ENCODE peak calls at places on chromosome 16, in five cellular contexts. G is endothelial cell of umbilical vein, O is prostate gland, W is sigmoid colon, X is GM12891. E is an unnamed sample.

GRCh38 chr16:72840591-72841381 is 207.1 kb downstream of the ZFHX3 start:
- DNase-seq in G (no peak), O (no peak), W (no peak), X (no peak), E (no peak)

GRCh38 chr16:75074920-75075687 is 41.5 kb downstream of the LDHD start:
- DNase-seq in G (peak; percentile 56), O (no peak), W (no peak), X (peak; percentile 59), E (peak; percentile 95)

GRCh38 chr16:9843424-9844013 is 338.7 kb downstream of the GRIN2A start:
- DNase-seq in G (no peak), O (no peak), W (no peak), X (no peak), E (no peak)

GRCh38 chr16:50747206-50747956 is 5.5 kb downstream of the CYLD start:
- DNase-seq in G (peak; percentile 33), O (no peak), W (no peak), X (no peak), E (no peak)

GRCh38 chr16:75529959-75530358 is 5.9 kb downstream of the CHST5 start:
- DNase-seq in G (no peak), O (no peak), W (no peak), X (no peak), E (no peak)

GRCh38 chr16:27618611-27619380 is 68.9 kb downstream of the KATNIP start:
- DNase-seq in G (no peak), O (no peak), W (no peak), X (no peak), E (no peak)

GRCh38 chr16:55662641-55663040 is 6.9 kb downstream of the SLC6A2 start:
- DNase-seq in G (no peak), O (no peak), W (no peak), X (no peak), E (no peak)

GRCh38 chr16:69917739-69918138 is 33.4 kb upstream of the CLEC18A start:
- DNase-seq in G (peak; percentile 74), O (no peak), W (peak; percentile 86), X (no peak), E (no peak)

GRCh38 chr16:83901101-83901500 is 2.2 kb downstream of the MLYCD start:
- DNase-seq in G (no peak), O (no peak), W (no peak), X (no peak), E (no peak)

GRCh38 chr16:58656872-58657271 is 27.2 kb upstream of the CNOT1 start:
- DNase-seq in G (no peak), O (no peak), W (no peak), X (no peak), E (no peak)

GRCh38 chr16:49473131-49473530 is 99.5 kb downstream of the C16orf78 start:
- DNase-seq in G (no peak), O (no peak), W (peak; percentile 12), X (no peak), E (no peak)

GRCh38 chr16:4521971-4522623 is 16.5 kb downstream of the CDIP1 start:
- DNase-seq in G (no peak), O (no peak), W (no peak), X (no peak), E (no peak)

GRCh38 chr16:4500283-4500682 is 24.1 kb downstream of the HMOX2 start:
- DNase-seq in G (peak; percentile 83), O (peak; percentile 35), W (no peak), X (no peak), E (no peak)

GRCh38 chr16:89623511-89624232 is 10.2 kb downstream of the DPEP1 start:
- DNase-seq in G (peak; percentile 82), O (no peak), W (no peak), X (no peak), E (no peak)

GRCh38 chr16:52547001-52547833 is at the start of gene TOX3:
- DNase-seq in G (no peak), O (no peak), W (no peak), X (peak; percentile 2), E (no peak)

GRCh38 chr16:68800257-68800875 is 43.0 kb upstream of the TANGO6 start:
- DNase-seq in G (peak; percentile 69), O (peak; percentile 83), W (peak; percentile 71), X (peak; percentile 55), E (peak; percentile 83)

GRCh38 chr16:11225677-11226549 is 30.1 kb downstream of the SOCS1 start:
- DNase-seq in G (no peak), O (no peak), W (no peak), X (no peak), E (no peak)
- TF ChIP-seq POLR2AphosphoS5 in G (no peak), O (no peak), W (no peak), X (no peak), E (no peak)

DNA sequence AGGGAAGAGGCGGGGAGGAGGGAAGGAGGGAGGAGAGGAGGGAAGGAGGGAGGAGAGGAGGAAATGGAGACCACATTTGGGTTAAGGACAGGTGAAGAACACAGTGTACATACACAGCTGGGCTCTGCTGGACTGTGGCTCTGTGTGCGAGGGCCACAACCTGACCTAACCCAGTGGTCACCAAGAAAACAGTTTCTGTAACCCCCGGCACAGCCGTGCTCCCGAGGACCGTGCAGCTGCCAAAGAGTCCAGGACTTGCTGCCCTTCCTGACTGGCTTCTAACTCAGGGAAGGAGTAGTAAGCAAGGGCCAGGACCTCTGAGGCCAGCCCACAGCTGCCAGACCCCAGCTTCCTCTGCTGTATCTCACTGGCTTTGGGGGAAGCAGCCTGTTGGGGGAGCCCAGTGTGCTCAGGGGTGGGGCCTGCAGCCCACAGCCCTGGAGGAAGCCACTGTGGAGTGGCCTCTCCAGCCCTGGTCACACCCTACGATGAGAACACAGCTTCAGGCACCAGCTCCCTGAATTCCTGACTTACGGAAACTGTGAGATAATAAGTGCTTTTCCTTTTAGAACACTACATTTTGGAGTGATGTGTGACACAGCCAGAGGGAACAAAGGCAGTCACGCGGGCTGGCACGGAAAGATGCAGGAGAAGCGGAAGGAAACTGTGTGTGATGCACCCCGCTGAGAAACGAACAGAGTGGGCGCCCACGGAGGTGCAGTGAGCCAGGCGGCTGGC is 32.3 kb downstream of the SLC7A5 start:
- DNase-seq in G (peak; percentile 82), O (no peak), W (no peak), X (no peak), E (no peak)
- TF ChIP-seq POLR2AphosphoS5 in G (peak; percentile 69), O (no peak), W (no peak), X (no peak), E (no peak)

DNA sequence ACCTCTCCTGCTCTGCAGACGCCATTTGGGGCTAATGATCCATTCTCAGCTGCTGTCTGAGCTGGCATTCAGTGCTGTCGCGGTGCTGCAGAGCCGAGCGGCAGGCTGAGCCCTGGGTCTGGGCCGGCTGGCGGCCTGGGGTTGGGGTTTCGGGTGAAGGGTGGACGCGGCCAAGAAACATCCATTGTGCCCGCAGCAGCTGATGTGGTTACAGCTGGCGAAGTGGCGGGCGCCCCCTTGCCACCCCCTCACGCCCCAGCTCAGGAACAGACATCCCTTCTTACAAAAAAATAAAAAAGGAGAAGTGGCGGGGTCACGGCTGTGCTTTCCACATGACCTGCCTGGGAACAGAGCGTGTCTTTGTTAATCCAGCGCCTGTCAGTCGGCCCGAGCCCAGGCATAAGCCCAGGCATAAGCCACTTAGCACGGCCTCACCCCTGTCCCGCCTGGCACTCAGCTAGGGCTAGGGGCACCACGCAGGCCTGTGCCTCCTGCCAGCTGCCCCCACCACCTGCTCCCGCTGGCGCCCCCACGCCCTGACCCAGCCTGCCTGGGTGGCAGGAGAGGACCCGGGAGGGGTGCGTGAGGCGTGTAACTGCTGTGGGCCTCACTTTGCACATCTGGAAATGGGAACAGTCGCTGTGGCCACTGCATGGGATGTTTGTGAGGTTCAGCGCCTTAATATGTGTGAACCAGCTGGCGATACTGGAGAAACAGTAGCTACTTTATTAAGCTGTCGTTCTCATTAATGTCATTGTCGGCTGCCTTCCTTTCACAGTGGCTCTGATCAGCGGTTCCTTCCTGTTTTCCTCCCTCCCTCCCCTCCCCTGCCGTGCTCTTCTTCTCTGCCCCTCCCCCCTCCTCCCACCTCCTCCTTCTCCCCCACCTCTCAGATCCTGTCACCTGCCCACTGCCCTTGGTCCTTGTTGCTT is 197.7 kb upstream of the CIBAR2 start:
- DNase-seq in G (no peak), O (no peak), W (peak; percentile 86), X (no peak), E (peak; percentile 90)
- TF ChIP-seq POLR2AphosphoS5 in G (no peak), O (peak; percentile 11), W (peak; percentile 42), X (no peak), E (peak; percentile 79)

GRCh38 chr16:19613834-19614233 is 58.3 kb downstream of the VPS35L start:
- DNase-seq in G (no peak), O (no peak), W (no peak), X (no peak), E (no peak)
- TF ChIP-seq POLR2AphosphoS5 in G (no peak), O (no peak), W (no peak), X (no peak), E (no peak)

DNA sequence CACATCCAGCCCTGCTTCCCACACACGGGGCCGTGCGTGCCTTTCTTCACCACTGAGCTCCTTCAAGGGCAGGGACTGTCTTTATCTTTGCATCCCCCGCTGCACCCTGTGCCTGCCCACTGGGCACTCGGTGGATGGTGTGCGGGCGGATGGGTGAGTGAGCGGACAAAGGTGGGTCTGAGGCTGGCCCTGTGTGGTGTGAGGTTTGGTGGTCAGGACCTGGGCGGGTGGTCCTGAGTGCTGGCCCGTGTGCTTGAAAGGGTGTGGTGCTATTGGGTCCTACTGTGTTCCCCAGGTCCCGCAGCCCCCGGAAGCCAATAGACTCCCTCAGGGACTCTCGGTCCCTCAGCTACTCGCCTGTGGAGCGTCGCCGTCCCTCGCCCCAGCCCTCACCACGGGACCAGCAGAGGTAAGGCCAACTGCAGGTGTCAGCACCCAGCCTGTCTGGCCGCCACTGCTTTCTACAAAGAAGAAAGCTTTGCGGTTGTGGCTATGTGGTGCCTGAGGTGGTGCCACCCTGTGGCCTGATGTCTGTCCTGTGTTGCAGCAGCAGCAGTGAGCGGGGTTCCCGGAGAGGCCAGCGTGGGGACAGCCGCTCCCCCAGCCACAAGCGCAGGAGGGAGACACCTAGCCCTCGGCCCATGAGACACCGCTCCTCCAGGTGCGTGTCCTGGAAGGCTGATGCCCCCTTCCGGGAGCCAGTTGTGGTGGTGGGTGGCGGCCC is 6.9 kb downstream of the ELOB start:
- DNase-seq in G (no peak), O (no peak), W (no peak), X (no peak), E (peak; percentile 23)
- TF ChIP-seq POLR2AphosphoS5 in G (no peak), O (no peak), W (no peak), X (peak; percentile 78), E (peak; percentile 38)

DNA sequence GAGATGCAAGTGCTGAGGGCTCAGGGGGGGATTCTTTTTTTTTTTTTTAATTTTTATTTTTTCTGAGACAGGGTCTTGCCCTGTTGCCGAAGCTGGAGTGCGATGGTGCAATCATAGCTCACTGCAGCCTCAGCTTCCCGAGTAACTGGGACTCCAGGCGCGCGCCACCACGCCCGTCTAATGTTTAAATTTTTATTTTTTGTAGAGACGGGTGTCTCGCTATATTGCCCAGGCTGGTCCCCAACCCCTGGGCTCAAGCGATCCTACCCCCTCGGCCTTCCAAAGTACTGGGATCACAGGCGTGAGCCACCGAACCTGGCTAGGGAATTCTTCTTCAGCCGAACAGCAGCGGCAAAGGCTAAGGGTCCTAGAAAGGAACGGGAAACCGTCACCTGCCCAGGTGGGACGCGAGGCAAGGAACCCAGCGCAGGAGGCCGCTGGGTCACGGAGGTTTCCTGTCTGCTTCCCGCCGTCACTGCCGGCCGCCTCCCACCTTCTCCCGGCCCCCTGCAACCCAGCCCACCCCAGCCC is 13.3 kb upstream of the OR1F1 start:
- DNase-seq in G (no peak), O (no peak), W (peak; percentile 36), X (no peak), E (no peak)
- TF ChIP-seq POLR2AphosphoS5 in G (no peak), O (no peak), W (no peak), X (no peak), E (no peak)

GRCh38 chr16:15518412-15519351 is 84.3 kb downstream of the BMERB1 start:
- DNase-seq in G (peak; percentile 85), O (no peak), W (peak; percentile 72), X (no peak), E (no peak)
- TF ChIP-seq POLR2AphosphoS5 in G (peak; percentile 24), O (no peak), W (peak; percentile 58), X (no peak), E (no peak)

E was measured in HL-60.